ENCODE peak calls at places on chromosomes 2 and 18, in six cellular contexts. C is K562, O is A549, N is endothelial cell of umbilical vein, R is GM12878, A is HepG2. V is an unnamed sample.

GRCh38 chr2:15678346-15678745 is 86.7 kb downstream of the DDX1 start:
- DNase-seq in O (no peak), A (no peak), R (no peak), C (no peak), N (no peak), V (no peak)

GRCh38 chr2:109513749-109514588 is 99.8 kb downstream of the SEPTIN10 start:
- DNase-seq in A (no peak), C (no peak), N (no peak), R (peak), O (peak), V (no peak)

GRCh38 chr2:46825231-46825957 is 90.2 kb downstream of the MCFD2 start:
- DNase-seq in N (no peak), R (no peak), A (no peak), C (no peak), O (no peak), V (no peak)

GRCh38 chr2:236014408-236015131 is 153.6 kb downstream of the GBX2 start:
- DNase-seq in A (no peak), O (no peak), C (no peak), N (no peak), R (no peak), V (peak)

GRCh38 chr18:44681039-44681595 is 429 bp downstream of the SETBP1 start:
- DNase-seq in C (no peak), A (no peak), R (no peak), N (no peak), O (no peak), V (no peak)

GRCh38 chr2:63977904-63978303 is 41.3 kb downstream of the VPS54 start:
- DNase-seq in O (no peak), R (peak), A (no peak), N (no peak), C (no peak), V (no peak)

GRCh38 chr2:109417701-109418335 is 195.9 kb downstream of the SEPTIN10 start:
- DNase-seq in R (no peak), O (no peak), N (no peak), A (no peak), C (no peak), V (no peak)

GRCh38 chr2:120767486-120768005 is 31.9 kb downstream of the GLI2 start:
- DNase-seq in N (no peak), R (no peak), C (no peak), O (no peak), A (no peak), V (no peak)

GRCh38 chr2:172877826-172878225 is 142.2 kb downstream of the RAPGEF4 start:
- DNase-seq in R (no peak), O (no peak), C (no peak), A (no peak), N (no peak), V (no peak)

GRCh38 chr2:136582631-136583205 is 182.6 kb upstream of the THSD7B start:
- DNase-seq in N (no peak), O (peak), A (peak), R (no peak), C (peak), V (peak)

GRCh38 chr18:45634454-45634853 is 19.2 kb downstream of the SLC14A2 start:
- DNase-seq in N (no peak), R (no peak), O (no peak), C (no peak), A (no peak), V (no peak)

GRCh38 chr2:23128684-23129292 is 256.2 kb upstream of the KLHL29 start:
- DNase-seq in C (no peak), N (no peak), R (no peak), O (no peak), A (no peak), V (no peak)

GRCh38 chr2:33526132-33526531 is 49.7 kb downstream of the RASGRP3 start:
- DNase-seq in O (no peak), C (no peak), A (no peak), R (no peak), N (peak), V (peak)

GRCh38 chr18:75128911-75129716 is 79.8 kb downstream of the PTGR3 start:
- DNase-seq in A (no peak), R (no peak), N (no peak), O (no peak), C (no peak), V (no peak)

GRCh38 chr2:27303093-27304025 is 4.9 kb downstream of the UCN start:
- DNase-seq in N (peak), O (peak), C (peak), R (no peak), A (peak), V (peak)

GRCh38 chr2:40653829-40654228 is 201.9 kb upstream of the SLC8A1 start:
- DNase-seq in R (no peak), C (no peak), O (no peak), A (no peak), N (no peak), V (no peak)

GRCh38 chr2:25355270-25355669 is 13.5 kb upstream of the DNMT3A start:
- DNase-seq in O (no peak), R (no peak), N (no peak), A (no peak), C (no peak), V (no peak)

GRCh38 chr2:25251461-25252273 is 83.3 kb upstream of the POMC start:
- DNase-seq in O (peak), N (peak), C (peak), R (no peak), A (peak), V (peak)

GRCh38 chr2:127044165-127044718 is 62.7 kb downstream of the BIN1 start:
- DNase-seq in N (no peak), O (no peak), A (no peak), C (no peak), R (no peak), V (no peak)

GRCh38 chr18:52499646-52500045 is 159.6 kb downstream of the DCC start:
- DNase-seq in N (no peak), A (peak), O (peak), C (no peak), R (no peak), V (no peak)

GRCh38 chr2:191612496-191612895 is 65.4 kb upstream of the NABP1 start:
- DNase-seq in C (no peak), N (peak), O (peak), A (no peak), R (no peak), V (no peak)

DNA sequence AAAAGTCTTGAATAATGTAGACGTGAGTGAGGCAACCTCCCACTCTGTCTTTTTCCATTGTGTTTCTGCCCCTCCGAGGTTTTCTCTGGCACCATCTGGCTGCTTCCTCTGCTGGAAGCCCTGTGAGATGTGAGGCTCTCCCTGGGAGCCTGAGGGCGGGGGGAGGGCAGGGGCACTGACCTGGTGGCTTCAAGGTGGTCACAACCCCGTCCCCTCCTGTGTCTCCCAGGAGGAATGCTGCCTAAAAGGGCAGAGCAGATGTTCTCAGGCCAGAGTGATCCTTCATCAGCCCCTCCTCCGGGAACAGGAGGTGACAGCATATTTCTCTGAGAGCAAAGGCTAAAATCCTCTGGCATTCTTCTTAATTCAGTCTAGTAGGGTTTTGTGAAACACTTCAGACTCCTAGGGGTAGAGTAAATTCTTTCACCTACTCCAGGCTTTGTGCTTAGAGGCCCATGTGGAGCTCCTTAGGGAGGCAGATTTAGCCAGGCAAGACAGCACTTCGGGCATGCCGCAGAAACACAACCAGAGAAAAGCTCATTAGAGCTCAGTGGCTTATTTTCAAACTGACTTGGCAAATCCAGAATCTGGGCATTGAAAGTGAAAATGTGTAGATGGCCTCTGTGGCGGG is 18.3 kb upstream of the GREB1 start:
- DNase-seq in O (no peak), N (no peak), C (no peak), R (no peak), A (no peak), V (no peak)
- TF ChIP-seq MYC in O (no peak), N (no peak), C (no peak), R (no peak), A (no peak), V (no peak)

DNA sequence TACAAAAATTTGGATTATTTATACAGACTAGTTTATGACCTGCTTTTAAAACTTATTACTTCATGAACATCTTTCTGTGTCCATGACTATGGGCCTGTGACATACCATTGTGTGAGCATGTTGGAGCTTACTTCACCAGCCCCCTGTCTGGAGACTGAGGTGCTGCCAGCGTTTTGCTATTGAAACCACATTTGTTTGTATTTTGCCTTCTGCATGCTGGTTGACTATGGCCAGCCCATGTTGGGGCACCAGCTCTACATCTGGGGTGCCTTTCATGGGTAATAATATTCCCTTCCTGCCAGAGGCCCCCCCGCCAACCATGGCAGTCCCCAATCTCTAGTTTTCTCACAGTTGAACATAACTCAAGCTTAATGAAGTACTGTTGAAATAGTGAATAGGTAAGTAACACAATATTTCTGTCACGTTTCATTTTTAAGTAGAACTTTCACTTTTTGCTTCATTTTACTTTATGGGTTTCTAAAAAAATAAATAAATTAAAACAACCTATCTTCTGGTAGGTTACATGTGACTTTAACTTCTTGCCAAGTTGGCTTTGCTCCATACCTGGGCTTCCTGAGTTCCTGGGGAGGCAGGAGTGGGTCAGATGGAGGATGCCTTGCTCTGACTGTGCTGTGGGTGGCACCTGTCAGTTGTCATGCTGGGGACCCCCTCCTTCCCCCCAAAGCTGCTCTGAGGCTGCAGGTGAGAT is 63.9 kb downstream of the DGKD start:
- DNase-seq in C (no peak), A (no peak), O (peak), N (peak), R (no peak), V (no peak)
- H3K4me3 ChIP-seq in C (no peak), A (no peak), O (peak), N (no peak), R (peak), V (no peak)

DNA sequence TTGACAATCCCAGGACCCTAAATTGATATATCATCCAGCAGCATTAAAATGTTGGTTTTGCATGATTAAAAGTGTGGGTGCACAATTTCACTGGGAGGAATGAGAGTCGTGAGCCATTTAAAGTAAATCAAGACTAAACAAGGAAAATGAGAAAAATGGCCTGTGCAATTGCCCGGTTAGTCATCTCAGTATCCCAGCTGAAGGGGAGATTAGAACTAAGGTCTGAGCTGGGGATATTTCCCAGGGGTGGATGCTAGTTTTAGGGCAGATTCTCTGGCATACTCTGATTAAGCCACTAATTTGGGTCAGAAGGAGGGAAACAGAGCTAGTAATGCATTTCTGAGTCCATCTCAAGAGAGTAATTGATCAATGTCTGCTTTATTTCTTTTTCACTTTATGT is 177.2 kb downstream of the EN1 start:
- DNase-seq in A (no peak), N (no peak), R (no peak), O (no peak), C (no peak), V (no peak)
- TF ChIP-seq MYC in A (no peak), N (no peak), R (no peak), O (no peak), C (no peak), V (no peak)

GRCh38 chr2:169756342-169756741 is 22.7 kb downstream of the KLHL23 start:
- DNase-seq in O (no peak), C (no peak), N (no peak), R (no peak), A (no peak), V (no peak)
- H3K4me3 ChIP-seq in O (no peak), C (no peak), N (no peak), R (no peak), A (no peak), V (no peak)

DNA sequence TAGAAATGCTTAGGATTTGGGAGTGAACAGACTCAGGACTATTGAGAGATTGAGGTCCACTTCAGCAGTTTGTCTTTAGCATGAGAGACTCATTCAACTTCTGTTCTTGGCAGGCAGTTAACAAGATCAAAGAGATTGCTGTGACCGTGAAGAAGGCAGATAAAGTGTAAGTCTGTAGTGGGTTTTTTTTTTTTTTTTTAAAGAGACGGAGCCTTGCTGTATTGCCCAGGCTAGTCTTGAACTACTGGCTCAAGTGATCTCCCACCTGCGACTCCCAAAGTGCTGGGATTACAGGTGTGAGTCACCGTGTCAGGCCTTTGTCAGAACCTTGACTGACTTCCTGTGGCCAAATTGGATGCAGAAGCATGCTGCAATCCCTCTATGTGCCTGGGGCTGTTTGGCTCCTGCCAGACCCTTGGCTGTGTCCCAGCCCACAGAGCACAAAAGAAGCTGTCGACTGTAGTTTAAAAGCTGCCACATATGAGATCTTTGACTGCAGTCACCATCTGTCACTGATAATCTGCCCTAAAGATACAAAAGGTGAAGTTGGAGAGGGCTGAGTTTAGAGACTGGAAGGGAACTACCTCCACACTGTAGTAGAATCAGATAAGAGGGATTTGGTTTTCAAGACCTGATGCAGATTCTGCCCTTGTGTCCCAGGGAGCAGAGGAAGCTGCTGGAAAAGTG is 9.9 kb downstream of the CCT7 start:
- DNase-seq in A (no peak), N (no peak), O (no peak), R (no peak), C (no peak), V (no peak)
- TF ChIP-seq MYC in A (no peak), N (no peak), O (no peak), R (no peak), C (no peak), V (no peak)

DNA sequence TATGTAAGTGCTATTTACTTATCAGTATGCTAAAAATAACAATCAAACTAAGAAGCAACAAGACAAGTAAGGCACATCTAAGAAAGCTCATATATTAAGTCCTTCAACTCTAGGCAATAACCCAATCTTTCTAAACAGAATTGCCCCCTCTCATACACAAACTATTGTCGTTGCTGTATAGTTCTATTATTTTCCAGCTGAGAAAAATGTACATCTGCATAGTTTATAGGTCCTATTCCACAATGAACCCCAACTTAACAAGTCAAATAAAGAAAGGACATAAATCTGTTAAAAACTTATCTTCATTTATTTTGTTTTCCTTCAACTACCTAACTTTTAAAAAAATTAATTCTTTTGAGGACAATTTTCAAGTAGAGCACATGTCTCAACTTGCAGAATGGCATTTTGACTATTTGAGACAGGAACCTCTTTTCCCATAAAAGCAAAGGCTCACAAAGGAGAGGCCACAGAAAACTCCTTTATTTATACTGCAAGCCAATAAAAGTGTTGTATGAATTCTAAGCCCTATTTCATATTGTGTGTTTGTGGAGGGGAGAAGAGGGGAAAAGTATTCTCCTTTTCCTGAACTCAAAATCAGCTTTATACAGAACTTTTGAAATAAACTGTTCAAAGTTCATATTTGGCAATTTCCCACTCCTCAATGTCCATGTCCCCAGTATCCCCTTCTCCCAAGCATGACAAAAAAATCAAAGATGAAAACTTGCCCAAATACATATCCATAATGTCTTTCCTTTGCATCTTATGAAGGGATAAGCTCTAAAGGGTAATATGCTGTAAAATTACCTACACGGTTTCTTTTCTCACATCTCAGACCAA is 37.4 kb downstream of the RTN4 start:
- DNase-seq in A (peak), C (no peak), O (no peak), N (peak), R (no peak), V (no peak)
- H3K4me3 ChIP-seq in A (no peak), C (no peak), O (no peak), N (no peak), R (no peak), V (no peak)

GRCh38 chr2:182318466-182319309 is 108.1 kb downstream of the PDE1A start:
- DNase-seq in A (no peak), O (no peak), C (no peak), R (no peak), N (peak), V (no peak)

GRCh38 chr2:182319556-182319955 is 107.3 kb downstream of the PDE1A start:
- DNase-seq in O (no peak), A (no peak), R (no peak), N (no peak), C (no peak), V (no peak)

GRCh38 chr2:182324665-182325064 is 102.2 kb downstream of the PDE1A start:
- DNase-seq in R (no peak), N (peak), A (no peak), O (peak), C (no peak), V (no peak)

GRCh38 chr2:182320106-182320505 is 106.7 kb downstream of the PDE1A start:
- DNase-seq in N (no peak), R (no peak), A (no peak), O (no peak), C (no peak), V (no peak)

GRCh38 chr2:182321096-182321495 is 105.7 kb downstream of the PDE1A start:
- DNase-seq in N (no peak), R (no peak), C (no peak), A (no peak), O (no peak), V (no peak)
- TF ChIP-seq MYC in N (no peak), R (no peak), C (no peak), A (no peak), O (no peak), V (no peak)

DNA sequence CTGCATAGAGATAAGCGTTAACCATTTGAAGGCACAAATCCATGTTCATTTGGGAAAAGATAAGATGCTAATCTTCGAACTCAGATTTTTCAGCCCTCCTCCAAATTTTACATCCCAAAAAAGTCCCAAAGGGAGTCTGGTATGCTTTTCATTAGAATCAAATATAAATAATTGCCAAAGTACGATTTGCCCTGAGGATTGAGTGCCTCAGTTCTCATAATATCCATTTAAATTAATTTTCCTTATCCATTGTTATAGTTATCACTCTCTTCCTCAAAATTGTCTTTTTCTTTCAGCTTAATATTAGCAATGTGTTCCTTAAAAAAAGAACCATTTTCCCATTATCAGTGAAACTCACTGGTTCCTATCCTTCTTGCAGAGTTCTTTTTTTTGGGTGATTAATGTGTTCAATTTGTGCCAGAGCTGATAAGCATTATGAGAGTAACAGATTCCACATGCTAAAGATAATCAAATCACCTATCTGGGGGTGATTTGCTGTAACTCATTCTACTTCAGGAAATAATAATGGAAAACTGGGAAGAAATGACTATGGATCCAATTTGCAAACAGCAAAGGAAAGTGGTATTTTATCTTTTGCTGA is 686 bp downstream of the HNMT start:
- DNase-seq in O (no peak), R (no peak), N (peak), C (no peak), A (no peak), V (no peak)
- H3K4me3 ChIP-seq in O (peak), R (no peak), N (peak), C (peak), A (peak), V (peak)

DNA sequence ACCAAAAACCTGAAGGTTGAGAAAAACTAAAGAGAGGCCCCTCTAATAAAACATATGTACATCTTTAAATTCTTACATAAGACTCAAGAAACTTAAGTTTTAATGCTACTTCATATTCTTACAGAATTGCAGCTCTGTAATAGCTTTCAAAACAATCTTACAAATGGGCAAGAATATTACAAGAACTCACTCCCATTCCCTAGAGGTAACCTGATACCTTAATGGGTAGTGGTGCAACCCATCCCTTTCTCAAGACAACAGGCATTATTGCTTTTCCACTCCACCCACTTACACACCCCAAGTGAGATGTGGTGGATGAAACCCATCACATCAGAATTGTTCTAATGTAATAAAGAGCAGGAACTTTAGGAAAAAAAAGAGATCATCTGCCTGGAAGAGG is 103.7 kb downstream of the RBMS1 start:
- DNase-seq in O (peak), N (no peak), A (no peak), C (no peak), R (no peak), V (peak)
- TF ChIP-seq MYC in O (no peak), N (no peak), A (no peak), C (no peak), R (no peak), V (no peak)